ENCODE peak calls at places on chromosomes 6 and 20, in nine cellular contexts. D is neural progenitor cell, F is IMR-90, V is left ventricle myocardium inferior, A is ascending aorta, U is tibial artery, O is fibroblast of lung, G is transverse colon, Y is ovary. P is an unnamed sample.

GRCh38 chr6:45986746-45987274 is 28.9 kb downstream of the CLIC5 start:
- DNase-seq in U (no peak), G (no peak), O (no peak), F (no peak), D (no peak), Y (no peak), V (no peak), A (no peak), P (no peak)

GRCh38 chr20:61502433-61502832 is 250.4 kb downstream of the CDH4 start:
- DNase-seq in G (no peak), V (no peak), O (peak; percentile 73), F (peak; percentile 50), U (no peak), D (no peak), A (no peak), Y (no peak), P (no peak)

GRCh38 chr6:14272111-14273085 is 154.8 kb downstream of the CD83 start:
- DNase-seq in V (no peak), G (no peak), U (no peak), Y (no peak), F (peak; percentile 42), D (no peak), O (peak; percentile 89), A (no peak), P (peak; percentile 89)

GRCh38 chr20:59696476-59696875 is 92.1 kb downstream of the PHACTR3 start:
- DNase-seq in A (no peak), D (no peak), V (no peak), U (no peak), O (no peak), Y (no peak), G (no peak), F (no peak), P (no peak)

GRCh38 chr20:54292186-54292585 is 84.3 kb downstream of the PFDN4 start:
- DNase-seq in A (no peak), V (no peak), O (peak; percentile 76), U (no peak), F (peak; percentile 25), D (no peak), Y (no peak), G (no peak), P (peak; percentile 55)

GRCh38 chr20:3846740-3847418 is at the start of gene MAVS:
- DNase-seq in O (peak; percentile 77), Y (peak; percentile 89), U (peak; percentile 86), G (peak; percentile 92), F (peak; percentile 70), A (peak; percentile 35), V (peak; percentile 92), D (peak; percentile 95), P (peak; percentile 48)

GRCh38 chr20:36467076-36467999 is 74.0 kb upstream of the MYL9 start:
- DNase-seq in G (peak; percentile 72), U (peak; percentile 52), D (no peak), V (peak; percentile 68), O (peak; percentile 45), A (no peak), F (no peak), Y (no peak), P (peak; percentile 60)

GRCh38 chr6:135411339-135411738 is 86.2 kb downstream of the AHI1 start:
- DNase-seq in O (no peak), U (no peak), V (no peak), F (no peak), A (no peak), Y (no peak), G (no peak), D (no peak), P (peak; percentile 21)

GRCh38 chr20:33490934-33491656 is 1.2 kb downstream of the CBFA2T2 start:
- DNase-seq in F (no peak), V (no peak), O (peak; percentile 1), A (no peak), Y (no peak), D (no peak), U (no peak), G (no peak), P (peak; percentile 11)

GRCh38 chr6:93105017-93105416 is 314.3 kb downstream of the EPHA7 start:
- DNase-seq in V (no peak), A (no peak), G (no peak), O (peak; percentile 67), D (no peak), U (no peak), Y (no peak), F (peak; percentile 60), P (peak; percentile 5)

GRCh38 chr6:6790891-6791290 is 202.4 kb downstream of the LY86 start:
- DNase-seq in F (peak; percentile 15), D (no peak), V (no peak), Y (no peak), U (no peak), A (no peak), O (peak; percentile 35), G (peak; percentile 32), P (peak; percentile 93)

GRCh38 chr6:31822038-31822821 is 5.3 kb upstream of the HSPA1B start:
- DNase-seq in O (peak; percentile 76), V (peak; percentile 84), U (peak; percentile 90), A (peak; percentile 83), Y (peak; percentile 87), F (peak; percentile 64), G (peak; percentile 92), D (peak; percentile 67), P (peak; percentile 78)

GRCh38 chr6:121912905-121913304 is 477.5 kb downstream of the GJA1 start:
- DNase-seq in V (no peak), Y (no peak), G (no peak), F (no peak), U (no peak), O (peak; percentile 26), D (no peak), A (no peak), P (peak; percentile 25)

GRCh38 chr6:40894962-40895799 is 143.8 kb downstream of the UNC5CL start:
- DNase-seq in A (no peak), V (peak; percentile 40), G (peak; percentile 42), U (peak; percentile 27), Y (peak; percentile 57), D (peak; percentile 79), O (peak; percentile 47), F (peak; percentile 54), P (peak; percentile 49)

GRCh38 chr6:116840091-116840490 is 11.2 kb upstream of the GPRC6A start:
- DNase-seq in F (peak; percentile 50), U (no peak), Y (no peak), V (no peak), A (no peak), D (no peak), G (no peak), O (peak; percentile 75), P (peak; percentile 25)

GRCh38 chr20:63530788-63531160 is 6.4 kb downstream of the PTK6 start:
- DNase-seq in U (no peak), F (no peak), Y (no peak), V (no peak), D (peak; percentile 2), A (no peak), G (peak; percentile 82), O (no peak), P (no peak)

GRCh38 chr20:63930971-63931553 is 25.2 kb downstream of the UCKL1 start:
- DNase-seq in U (no peak), G (no peak), O (no peak), Y (no peak), A (no peak), V (peak; percentile 81), F (no peak), D (no peak), P (no peak)

GRCh38 chr20:11891827-11892521 is 25.7 kb upstream of the BTBD3 start:
- DNase-seq in D (peak; percentile 95), O (peak; percentile 67), V (peak; percentile 58), G (peak; percentile 62), U (peak; percentile 50), A (no peak), F (peak; percentile 62), Y (peak; percentile 47), P (peak; percentile 69)

GRCh38 chr6:19668710-19669109 is 168.5 kb upstream of the ID4 start:
- DNase-seq in D (no peak), G (no peak), V (no peak), F (no peak), U (no peak), Y (no peak), A (no peak), O (peak; percentile 61), P (no peak)
- H3K4me3 ChIP-seq in D (no peak overlapping the region), G (no peak overlapping the region), V (no peak overlapping the region), F (no peak overlapping the region), U (no peak overlapping the region), Y (no peak overlapping the region), A (no peak overlapping the region), O (no peak overlapping the region), P (no peak overlapping the region)

GRCh38 chr20:56343861-56344381 is 14.9 kb upstream of the FAM210B start:
- DNase-seq in O (peak; percentile 27), A (no peak), Y (peak; percentile 33), F (peak; percentile 24), D (peak; percentile 89), U (no peak), G (peak; percentile 21), V (no peak), P (no peak)
- H3K27me3 ChIP-seq in O (peaks cover 8% of the 10 kb centered on the region), A (no peaks in the 10 kb centered on the region), Y (no peaks in the 10 kb centered on the region), F (peaks cover 25% of the 10 kb centered on the region), D (peaks cover 58% of the 10 kb centered on the region), U (no peaks in the 10 kb centered on the region), G (peaks cover 49% of the 10 kb centered on the region), V (peaks cover 82% of the 10 kb centered on the region), P (no peaks in the 10 kb centered on the region)

GRCh38 chr6:30611150-30611855 is 5.7 kb downstream of the PPP1R10 start:
- DNase-seq in Y (no peak), O (peak; percentile 18), A (no peak), U (no peak), D (no peak), G (no peak), V (no peak), F (no peak), P (no peak)

GRCh38 chr6:30611856-30612194 is 5.2 kb downstream of the PPP1R10 start:
- DNase-seq in D (no peak), G (no peak), O (no peak), F (no peak), Y (no peak), A (no peak), U (no peak), V (no peak), P (no peak)

GRCh38 chr6:30613251-30614043 is 3.6 kb downstream of the PPP1R10 start:
- DNase-seq in G (no peak), O (peak; percentile 51), V (no peak), Y (no peak), U (no peak), D (no peak), A (no peak), F (peak; percentile 52), P (peak; percentile 72)

GRCh38 chr6:30612687-30613248 is 4.3 kb downstream of the PPP1R10 start:
- DNase-seq in O (peak; percentile 89), V (no peak), F (peak; percentile 58), Y (no peak), G (no peak), D (peak; percentile 32), U (no peak), A (no peak), P (no peak)

DNA sequence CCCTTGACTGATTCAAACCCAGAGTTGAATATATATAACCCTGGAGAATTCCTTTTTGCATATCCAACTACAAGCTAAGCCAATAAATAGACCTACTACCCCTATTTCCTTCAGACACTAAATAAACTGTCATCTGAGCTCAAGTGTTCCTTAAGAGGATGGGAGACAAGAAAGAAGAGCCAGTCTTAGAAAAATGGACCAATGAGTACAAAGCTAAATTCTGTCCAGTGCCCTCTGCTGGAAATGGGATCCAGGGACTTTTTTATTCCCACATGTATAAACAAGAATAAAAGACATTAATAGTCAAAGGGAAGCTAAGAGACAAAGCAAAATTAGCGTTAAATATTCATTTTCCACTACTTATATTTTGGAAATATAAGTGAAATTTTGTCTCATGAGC is 4.8 kb downstream of the PPP1R10 start:
- DNase-seq in A (no peak), U (no peak), O (peak; percentile 29), D (peak; percentile 26), F (peak; percentile 57), V (no peak), G (no peak), Y (no peak), P (peak; percentile 40)
- TF ChIP-seq CTCF in A (no peak), U (no peak), O (peak; percentile 29), D (peak; percentile 41), F (peak; percentile 45), V (peak; percentile 38), G (peak; percentile 15), Y (no peak), P (peak; percentile 30)

GRCh38 chr20:14879839-14880238 is 542.4 kb upstream of the FLRT3 start:
- DNase-seq in D (no peak), O (peak; percentile 3), A (no peak), U (no peak), F (no peak), G (no peak), V (no peak), Y (no peak), P (no peak)
- H3K4me3 ChIP-seq in D (no peak overlapping the region), O (no peak overlapping the region), A (no peak overlapping the region), U (no peak overlapping the region), F (no peak overlapping the region), G (no peak overlapping the region), V (no peak overlapping the region), Y (no peak overlapping the region), P (no peak overlapping the region)

P was measured in bronchial epithelial cell.